ENCODE peak calls at places on chromosomes 6 and 20, in ten cellular contexts. P is endothelial cell, C is breast epithelium, Y is fibroblast of lung, O is DND-41, X is Calu3, S is NB4, W is GM10248, I is WTC11, L is body of pancreas. V is an unnamed sample.

GRCh38 chr20:51493346-51493791 is 49.1 kb downstream of the NFATC2 start:
- DNase-seq in O (no peak), Y (no peak), X (no peak), S (no peak), C (no peak), I (no peak), P (no peak), W (no peak), L (no peak), V (no peak)

GRCh38 chr6:30914854-30915590 is 984 bp downstream of the VARS2 start:
- DNase-seq in Y (no peak), P (no peak), L (no peak), C (no peak), I (no peak), S (peak; percentile 21), X (no peak), O (peak; percentile 40), W (no peak), V (no peak)

GRCh38 chr6:54125493-54125892 is 14.2 kb downstream of the MLIP start:
- DNase-seq in W (no peak), L (no peak), Y (no peak), P (no peak), O (no peak), S (no peak), X (no peak), C (no peak), I (no peak), V (no peak)

GRCh38 chr20:64044484-64045247 is 4.8 kb downstream of the SOX18 start:
- DNase-seq in I (no peak), P (peak; percentile 35), X (peak; percentile 50), O (no peak), S (no peak), W (no peak), C (no peak), L (no peak), Y (peak; percentile 44), V (no peak)

GRCh38 chr6:72182337-72183246 is 296.2 kb downstream of the RIMS1 start:
- DNase-seq in L (peak; percentile 85), P (peak; percentile 52), S (no peak), W (peak; percentile 31), C (peak; percentile 48), X (peak; percentile 75), I (peak; percentile 76), O (no peak), Y (peak; percentile 18), V (no peak)

GRCh38 chr6:117740605-117741004 is 65.3 kb downstream of the NUS1 start:
- DNase-seq in I (no peak), O (no peak), C (no peak), X (no peak), S (no peak), P (no peak), W (no peak), Y (no peak), L (no peak), V (no peak)

GRCh38 chr20:35306931-35307517 is 14.8 kb upstream of the FAM83C start:
- DNase-seq in P (peak; percentile 74), C (no peak), S (peak; percentile 75), O (peak; percentile 43), Y (peak; percentile 87), I (peak; percentile 77), X (peak; percentile 78), W (no peak), L (peak; percentile 61), V (no peak)

GRCh38 chr20:50083034-50083433 is 29.9 kb downstream of the UBE2V1 start:
- DNase-seq in S (no peak), L (peak; percentile 7), O (no peak), P (no peak), X (no peak), I (no peak), C (no peak), Y (no peak), W (no peak), V (no peak)

DNA sequence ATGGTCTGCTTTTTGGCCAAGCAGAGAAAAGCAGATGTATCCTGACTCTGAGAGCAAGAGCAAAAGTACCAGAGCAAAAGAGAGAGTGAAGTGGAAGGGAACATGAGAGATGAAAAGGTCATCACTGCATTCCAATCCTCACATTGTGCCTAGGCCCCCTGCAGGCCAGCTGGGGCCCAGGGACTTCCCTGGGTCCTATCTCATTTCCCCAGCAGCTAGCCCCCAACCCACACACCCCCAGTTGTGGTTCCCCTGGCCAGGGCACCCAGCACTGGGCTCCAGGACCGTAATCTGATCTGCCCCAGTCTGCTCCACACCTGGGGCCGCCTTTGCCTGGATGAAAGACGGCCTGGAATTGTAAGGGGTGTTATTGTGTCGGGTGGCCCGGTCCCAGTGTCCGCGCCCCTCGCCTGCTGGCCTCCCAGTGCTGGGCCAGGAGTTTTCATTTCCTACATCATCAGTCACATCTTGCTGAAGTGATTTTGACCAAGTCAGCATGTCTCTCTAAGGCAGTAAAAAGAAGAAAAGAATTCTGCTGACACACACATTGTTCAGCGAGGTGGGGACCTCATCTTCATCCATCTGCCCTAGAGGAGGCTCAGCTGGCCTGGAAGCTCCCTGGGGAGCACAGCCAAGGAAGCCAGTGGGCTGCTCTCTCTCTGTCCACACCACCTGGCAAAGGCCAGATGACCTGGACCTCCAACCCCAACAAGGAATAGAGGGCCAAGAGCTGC is 3.9 kb upstream of the BMP7 start:
- DNase-seq in Y (no peak), I (no peak), X (no peak), O (no peak), C (no peak), P (no peak), W (no peak), L (no peak), S (no peak), V (no peak)
- TF ChIP-seq CTCF in Y (no peak), I (no peak), X (no peak), O (no peak), C (no peak), P (no peak), W (no peak), L (no peak), S (peak; percentile 20), V (no peak)

DNA sequence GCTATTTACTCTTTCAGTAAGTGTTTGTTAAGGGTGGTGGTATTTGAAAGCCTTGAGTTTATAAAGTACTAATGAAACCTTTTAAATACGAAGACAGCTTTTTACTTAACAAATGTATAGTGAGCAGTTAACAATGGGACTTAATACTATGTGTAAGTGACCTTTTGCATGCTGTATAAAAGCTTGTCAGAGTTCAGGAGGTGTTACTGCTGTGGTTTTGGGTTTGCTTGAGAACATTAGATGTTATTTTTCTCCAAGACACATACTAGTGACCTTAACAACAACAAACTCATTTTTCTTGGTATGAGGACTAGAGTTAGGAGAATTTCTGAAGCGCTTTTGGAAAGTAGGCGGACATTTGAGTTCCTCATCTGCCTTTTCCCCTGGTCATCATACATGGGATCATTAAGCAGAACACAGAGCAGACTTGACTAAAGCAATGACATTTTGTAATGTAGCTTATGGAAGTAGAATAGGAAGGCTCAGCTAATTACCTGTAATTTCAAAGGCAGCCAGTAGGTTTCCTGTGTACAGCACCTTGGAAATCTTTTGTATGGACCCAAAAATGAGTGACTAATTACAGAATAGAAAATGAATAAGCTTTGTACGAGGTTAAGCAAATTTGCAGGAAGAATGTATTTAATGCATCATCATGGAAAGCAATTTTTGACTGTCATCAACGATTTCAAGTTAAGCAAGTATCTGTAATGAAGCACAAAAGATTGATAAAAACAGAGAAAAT is 14.1 kb downstream of the CDYL start:
- DNase-seq in I (no peak), W (no peak), L (no peak), S (peak; percentile 16), C (no peak), O (no peak), Y (no peak), P (no peak), X (no peak), V (no peak)
- TF ChIP-seq CTCF in I (peak; percentile 13), W (peak; percentile 17), L (no peak), S (no peak), C (no peak), O (peak; percentile 16), Y (no peak), P (peak; percentile 39), X (no peak), V (no peak)

GRCh38 chr6:4314201-4314707 is 178.9 kb upstream of the ECI2 start:
- DNase-seq in X (no peak), S (no peak), P (no peak), L (no peak), O (no peak), Y (no peak), W (no peak), I (no peak), C (no peak), V (no peak)

GRCh38 chr6:4316867-4317400 is 181.6 kb upstream of the ECI2 start:
- DNase-seq in S (peak; percentile 83), L (peak; percentile 52), O (no peak), P (no peak), Y (peak; percentile 91), X (peak; percentile 42), W (no peak), I (no peak), C (no peak), V (no peak)

GRCh38 chr6:4311976-4312860 is 176.8 kb upstream of the ECI2 start:
- DNase-seq in W (no peak), O (no peak), L (no peak), C (no peak), X (no peak), Y (no peak), P (no peak), I (no peak), S (no peak), V (no peak)

GRCh38 chr6:4309540-4309939 is 174.2 kb upstream of the ECI2 start:
- DNase-seq in O (no peak), C (no peak), S (no peak), I (no peak), X (no peak), W (no peak), L (no peak), P (no peak), Y (no peak), V (no peak)

DNA sequence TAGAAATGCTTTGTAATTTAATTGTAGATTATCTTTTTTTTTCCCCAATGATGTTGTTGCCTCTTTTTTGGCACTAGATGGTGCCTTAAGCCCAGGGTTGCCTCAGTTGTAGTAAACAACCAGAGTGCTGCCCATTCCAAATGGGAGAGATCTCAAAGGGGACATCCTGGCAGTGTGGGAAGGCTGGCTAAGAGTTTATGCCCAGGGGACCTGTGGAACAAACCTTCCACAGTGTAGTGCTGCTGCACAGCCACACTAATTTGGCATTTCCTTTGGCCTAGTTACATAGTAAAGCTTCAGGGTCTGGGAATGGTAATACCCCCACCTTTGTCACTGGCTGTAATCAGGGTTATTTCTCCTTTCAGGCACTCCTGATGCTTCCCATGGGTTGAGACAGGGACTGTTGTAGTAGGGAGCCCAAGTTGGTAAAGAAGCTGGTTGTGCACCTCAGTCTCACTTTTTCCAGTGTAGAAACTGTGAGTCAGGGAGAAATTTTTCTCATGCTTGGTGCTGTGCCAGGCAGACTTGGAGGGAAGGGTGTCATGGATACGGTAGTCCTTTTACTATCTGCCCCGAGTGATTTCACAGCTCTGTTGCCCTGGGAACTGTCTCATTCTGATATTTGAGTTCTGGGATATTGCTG is 177.8 kb upstream of the ECI2 start:
- DNase-seq in C (no peak), Y (peak; percentile 88), X (peak; percentile 49), L (peak; percentile 45), O (no peak), S (peak; percentile 25), P (no peak), I (no peak), W (no peak), V (no peak)
- TF ChIP-seq CTCF in C (no peak), Y (peak; percentile 61), X (peak; percentile 19), L (peak; percentile 47), O (no peak), S (no peak), P (no peak), I (no peak), W (no peak), V (no peak)

DNA sequence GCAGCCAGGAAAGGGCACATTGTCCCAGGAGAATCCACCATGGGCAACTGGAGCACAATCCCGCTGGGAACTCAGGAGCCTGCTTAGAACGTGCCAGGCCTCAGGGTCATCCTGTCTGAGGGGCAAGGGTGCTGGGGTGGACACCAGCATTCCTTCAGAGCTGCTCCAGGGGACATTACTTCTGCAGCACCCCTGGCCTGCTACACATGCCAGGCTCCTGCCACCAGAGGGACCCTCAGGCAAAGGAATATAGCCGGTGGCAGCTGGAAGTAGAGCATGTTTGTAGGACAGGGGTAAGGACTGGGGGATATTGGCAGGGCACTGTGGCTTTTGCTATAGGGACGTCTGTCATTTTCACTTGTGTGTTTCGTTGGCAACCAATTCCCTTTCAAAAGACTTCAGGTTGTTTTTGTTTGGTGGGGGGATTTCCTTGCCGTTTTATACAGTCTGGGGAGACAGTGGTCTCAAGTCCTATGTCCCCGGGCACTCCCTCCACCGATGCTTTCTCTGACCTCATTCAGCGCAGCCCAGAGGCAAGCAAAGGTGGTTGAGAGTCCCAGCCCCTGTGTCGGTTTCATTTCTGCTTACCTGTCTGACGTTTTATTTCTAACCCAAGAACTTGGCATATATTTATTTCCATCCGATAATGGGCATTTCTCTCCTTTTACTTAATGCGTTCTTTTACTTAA is 130.8 kb downstream of the JPH2 start:
- DNase-seq in I (peak; percentile 70), Y (no peak), C (peak; percentile 13), X (peak; percentile 75), L (no peak), W (no peak), S (peak; percentile 72), P (peak; percentile 65), O (peak; percentile 74), V (no peak)
- TF ChIP-seq CTCF in I (peak; percentile 34), Y (no peak), C (no peak), X (peak; percentile 83), L (peak; percentile 3), W (peak; percentile 32), S (peak; percentile 81), P (peak; percentile 49), O (peak; percentile 85), V (no peak)